ENCODE peak calls at places on chromosomes 3 and 15, in seven cellular contexts. S is left ventricle myocardium inferior; M is lower lobe of right lung; Q is CD4-positive, CD25-positive, alpha-beta regulatory T cell; D is CD4-positive, alpha-beta memory T cell; V is heart left ventricle; A is endodermal cell. P is an unnamed sample. For H3K4me1, the result is how much of the 10 kb centered on the place peaks cover.

GRCh38 chr15:34808016-34808415 is 12.7 kb upstream of the ACTC1 start:
- DNase-seq in Q (no peak), A (no peak), M (no peak), V (no peak), S (no peak), D (no peak), P (no peak)

GRCh38 chr15:25391971-25392733 is 46.7 kb downstream of the UBE3A start:
- DNase-seq in D (no peak), S (no peak), M (no peak), V (no peak), Q (no peak), A (no peak), P (no peak)

GRCh38 chr15:27336676-27337075 is 365.7 kb downstream of the GABRG3 start:
- DNase-seq in V (no peak), S (no peak), A (no peak), D (no peak), Q (no peak), M (no peak), P (no peak)

GRCh38 chr3:159929181-159929893 is 59.3 kb upstream of the IL12A start:
- DNase-seq in A (no peak), D (no peak), V (peak), S (no peak), Q (no peak), M (peak), P (no peak)

GRCh38 chr3:174436367-174436766 is 422.8 kb upstream of the NAALADL2 start:
- DNase-seq in S (no peak), D (no peak), Q (no peak), M (no peak), V (no peak), A (no peak), P (no peak)

GRCh38 chr3:122977645-122978466 is 49.7 kb downstream of the SEMA5B start:
- DNase-seq in S (peak), Q (no peak), V (peak), D (no peak), A (peak), M (peak), P (no peak)

GRCh38 chr15:64105113-64105704 is 9.4 kb downstream of the SNX1 start:
- DNase-seq in S (no peak), V (peak), D (no peak), A (no peak), M (no peak), Q (no peak), P (no peak)

GRCh38 chr15:28169361-28169760 is 70.2 kb upstream of the OCA2 start:
- DNase-seq in D (no peak), V (no peak), M (no peak), Q (no peak), S (no peak), A (no peak), P (no peak)

GRCh38 chr15:100787567-100787941 is 92.1 kb upstream of the ALDH1A3 start:
- DNase-seq in D (no peak), M (no peak), S (no peak), Q (no peak), A (no peak), V (no peak), P (no peak)

GRCh38 chr15:85532689-85533088 is 152.3 kb downstream of the AKAP13 start:
- DNase-seq in Q (no peak), A (no peak), M (peak), V (peak), S (peak), D (no peak), P (no peak)

GRCh38 chr15:63013052-63013808 is 29.3 kb upstream of the TPM1 start:
- DNase-seq in D (no peak), A (no peak), V (no peak), M (no peak), S (no peak), Q (no peak), P (no peak)

GRCh38 chr15:33735637-33736247 is 232.6 kb upstream of the CHRM5 start:
- DNase-seq in Q (no peak), D (no peak), M (no peak), S (no peak), V (no peak), A (peak), P (no peak)

GRCh38 chr3:179148446-179149238 is 485 bp downstream of the PIK3CA start:
- DNase-seq in V (peak), D (peak), A (peak), S (peak), M (peak), Q (peak), P (peak)

GRCh38 chr15:42048080-42048820 is 27.4 kb upstream of the PLA2G4E start:
- DNase-seq in Q (no peak), D (no peak), V (no peak), M (no peak), S (no peak), A (no peak), P (no peak)

GRCh38 chr3:62134061-62134496 is 239.3 kb downstream of the FEZF2 start:
- DNase-seq in Q (no peak), V (peak), S (peak), M (no peak), D (no peak), A (no peak), P (no peak)

GRCh38 chr3:1087066-1087555 is 5.7 kb upstream of the CNTN6 start:
- DNase-seq in M (peak), A (no peak), V (no peak), S (no peak), Q (no peak), D (no peak), P (no peak)

GRCh38 chr15:60392986-60393811 is 4.6 kb downstream of the ANXA2 start:
- DNase-seq in D (no peak), M (no peak), V (peak), S (peak), Q (no peak), A (peak), P (no peak)

GRCh38 chr15:34514251-34514760 is 69.1 kb downstream of the GOLGA8B start:
- DNase-seq in S (peak), M (peak), D (no peak), Q (peak), V (peak), A (peak), P (no peak)

GRCh38 chr3:197428961-197429360 is 126.8 kb downstream of the BDH1 start:
- DNase-seq in S (no peak), M (no peak), D (no peak), Q (no peak), V (no peak), A (no peak), P (no peak)

GRCh38 chr15:40328176-40328575 is 4.7 kb downstream of the INAFM2 start:
- DNase-seq in A (no peak), D (no peak), V (no peak), Q (no peak), S (no peak), M (no peak), P (no peak)

GRCh38 chr3:143563786-143564185 is 284.5 kb downstream of the SLC9A9 start:
- DNase-seq in A (no peak), S (no peak), D (no peak), M (no peak), V (no peak), Q (no peak), P (no peak)

GRCh38 chr3:168655591-168655990 is 559.9 kb upstream of the GOLIM4 start:
- DNase-seq in S (no peak), M (no peak), Q (no peak), A (no peak), V (no peak), D (no peak), P (no peak)

GRCh38 chr15:46166750-46167149 is 531.9 kb downstream of the SQOR start:
- DNase-seq in Q (no peak), S (no peak), D (no peak), A (no peak), V (no peak), M (no peak), P (no peak)

GRCh38 chr3:194871143-194871863 is 185.6 kb downstream of the FAM43A start:
- DNase-seq in A (peak), D (no peak), S (peak), Q (no peak), M (peak), V (peak), P (no peak)

GRCh38 chr3:133927543-133928066 is 31.9 kb upstream of the RAB6B start:
- DNase-seq in M (peak), V (peak), S (peak), Q (peak), A (peak), D (peak), P (peak)

GRCh38 chr3:34374521-34374920 is 576.1 kb downstream of the PDCD6IP start:
- DNase-seq in D (no peak), V (no peak), S (no peak), A (no peak), Q (no peak), M (no peak), P (no peak)

GRCh38 chr15:64013179-64014043 is 32.9 kb downstream of the DAPK2 start:
- DNase-seq in A (no peak), S (no peak), V (no peak), Q (no peak), D (no peak), M (no peak), P (no peak)

GRCh38 chr3:195893916-195894315 is 14.4 kb downstream of the TNK2 start:
- DNase-seq in V (no peak), Q (no peak), M (no peak), A (no peak), D (no peak), S (no peak), P (no peak)

GRCh38 chr3:124529826-124530571 is 200.3 kb upstream of the UMPS start:
- DNase-seq in V (no peak), D (no peak), A (peak), S (no peak), Q (no peak), M (no peak), P (no peak)

GRCh38 chr15:81343371-81343770 is 19.4 kb upstream of the STARD5 start:
- DNase-seq in S (no peak), M (no peak), D (no peak), A (no peak), Q (no peak), V (no peak), P (no peak)

DNA sequence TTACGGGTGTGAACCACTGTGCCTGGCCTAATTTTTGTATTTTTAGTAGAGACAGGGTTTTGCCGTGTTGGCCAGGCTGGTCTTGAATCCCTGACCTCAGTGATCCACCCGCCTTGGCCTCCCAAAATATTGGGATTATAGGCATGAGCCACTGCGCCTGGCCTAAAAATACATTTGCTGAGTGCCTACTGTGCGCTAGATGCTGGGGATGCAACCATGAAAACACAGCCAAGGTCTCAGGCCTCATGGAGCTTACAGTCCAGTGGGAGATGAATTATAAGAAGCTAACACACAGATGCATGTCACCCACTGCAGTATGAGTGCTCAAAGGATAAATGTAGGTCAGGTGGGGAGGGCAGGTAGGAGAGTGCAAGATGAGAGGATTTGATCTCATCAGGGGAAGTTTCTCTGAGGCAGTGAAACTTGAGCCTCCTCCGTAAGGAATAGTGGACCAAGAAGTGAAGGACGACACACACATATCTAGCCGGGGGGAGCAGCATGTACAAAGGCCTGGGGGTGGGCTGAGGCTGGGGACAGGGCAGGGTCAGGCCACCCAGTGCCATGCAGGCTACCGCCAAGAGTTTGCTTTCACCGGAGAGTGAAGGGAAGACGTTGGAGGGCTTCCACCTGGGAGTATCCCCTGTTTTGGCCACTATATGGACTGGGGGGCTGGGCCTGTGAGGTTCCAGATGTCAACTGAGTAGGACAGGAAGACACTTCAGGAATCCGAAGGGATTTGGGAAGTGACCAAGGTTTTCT is 24.3 kb downstream of the IRAK2 start:
- DNase-seq in V (no peak), A (no peak), S (no peak), D (no peak), M (no peak), Q (no peak), P (no peak)
- H3K4me1 ChIP-seq in V (under half), A (under half), S (half or more), D (half or more), M (half or more), Q (half or more), P (half or more)

DNA sequence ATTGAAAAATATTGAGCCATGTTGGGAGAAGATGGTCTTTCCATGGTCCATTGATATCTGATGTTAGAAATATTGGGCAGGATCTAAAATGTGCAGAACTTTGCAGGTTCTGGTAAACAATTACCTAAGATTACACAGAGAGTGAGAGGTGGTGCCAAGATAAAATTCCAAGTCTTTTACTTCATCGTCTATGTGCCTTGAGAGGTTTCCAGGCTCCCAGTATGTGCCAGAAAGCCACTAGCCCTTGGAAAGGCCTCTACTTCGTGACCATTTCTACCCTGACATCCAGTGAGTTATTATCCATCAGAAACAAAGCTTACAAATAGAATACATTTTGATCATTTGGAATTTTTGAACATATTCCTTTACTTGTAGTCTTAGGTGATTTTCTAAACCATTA is 27.6 kb downstream of the CD200 start:
- DNase-seq in D (no peak), A (no peak), S (no peak), Q (no peak), V (no peak), M (no peak), P (no peak)
- H3K27ac ChIP-seq in D (no peak), A (no peak), S (peak), Q (no peak), V (peak), M (peak), P (no peak)

GRCh38 chr15:94295275-94295674 is 63.9 kb downstream of the MCTP2 start:
- DNase-seq in V (no peak), A (no peak), S (no peak), M (no peak), D (no peak), Q (no peak), P (no peak)
- H3K4me1 ChIP-seq in V (under half), A (under half), S (under half), M (under half), D (under half), Q (under half), P (under half)

GRCh38 chr3:126913524-126913923 is 69.4 kb upstream of the PLXNA1 start:
- DNase-seq in S (no peak), V (no peak), A (no peak), D (no peak), Q (no peak), M (no peak), P (no peak)

GRCh38 chr3:126912491-126913195 is 70.3 kb upstream of the PLXNA1 start:
- DNase-seq in S (no peak), V (no peak), A (no peak), M (no peak), D (no peak), Q (no peak), P (no peak)

GRCh38 chr3:126912027-126912422 is 70.9 kb upstream of the PLXNA1 start:
- DNase-seq in M (no peak), S (no peak), D (no peak), Q (no peak), V (no peak), A (no peak), P (no peak)

GRCh38 chr3:126910231-126910630 is 72.7 kb upstream of the PLXNA1 start:
- DNase-seq in D (no peak), M (no peak), A (no peak), S (no peak), Q (no peak), V (no peak), P (no peak)

GRCh38 chr3:126911162-126912026 is 71.5 kb upstream of the PLXNA1 start:
- DNase-seq in D (peak), M (peak), A (peak), S (peak), V (peak), Q (peak), P (peak)
- H3K27ac ChIP-seq in D (peak), M (peak), A (no peak), S (no peak), V (no peak), Q (peak), P (peak)

GRCh38 chr15:57355259-57355658 is 21.0 kb upstream of the CGNL1 start:
- DNase-seq in D (no peak), S (no peak), M (no peak), A (peak), Q (no peak), V (no peak), P (no peak)

GRCh38 chr15:57356178-57356577 is 20.1 kb upstream of the CGNL1 start:
- DNase-seq in M (no peak), Q (no peak), A (no peak), D (no peak), V (no peak), S (no peak), P (no peak)

GRCh38 chr15:57353317-57353804 is 22.9 kb upstream of the CGNL1 start:
- DNase-seq in Q (no peak), S (no peak), V (no peak), M (no peak), A (no peak), D (no peak), P (no peak)

GRCh38 chr15:57354436-57355123 is 21.7 kb upstream of the CGNL1 start:
- DNase-seq in D (no peak), A (no peak), Q (no peak), V (no peak), S (no peak), M (no peak), P (no peak)

GRCh38 chr15:57352535-57353316 is 23.6 kb upstream of the CGNL1 start:
- DNase-seq in Q (no peak), A (no peak), M (no peak), D (no peak), S (no peak), V (no peak), P (no peak)
- H3K4me1 ChIP-seq in Q (under half), A (under half), M (under half), D (under half), S (under half), V (under half), P (under half)

GRCh38 chr3:170712798-170713197 is 126.9 kb upstream of the SLC7A14 start:
- DNase-seq in A (no peak), V (no peak), S (no peak), Q (no peak), M (no peak), D (no peak), P (no peak)

GRCh38 chr3:170707899-170708298 is 122.0 kb upstream of the SLC7A14 start:
- DNase-seq in Q (no peak), S (no peak), V (no peak), D (no peak), M (no peak), A (no peak), P (no peak)

GRCh38 chr3:170712336-170712735 is 126.5 kb upstream of the SLC7A14 start:
- DNase-seq in Q (no peak), V (no peak), D (no peak), M (no peak), S (no peak), A (no peak), P (no peak)

GRCh38 chr3:170711786-170712185 is 125.9 kb upstream of the SLC7A14 start:
- DNase-seq in M (no peak), S (no peak), D (no peak), Q (no peak), V (no peak), A (no peak), P (no peak)

GRCh38 chr3:170709046-170709445 is 123.2 kb upstream of the SLC7A14 start:
- DNase-seq in D (no peak), A (no peak), Q (no peak), S (peak), V (no peak), M (no peak), P (no peak)
- H3K27ac ChIP-seq in D (no peak), A (no peak), Q (no peak), S (no peak), V (no peak), M (no peak), P (no peak)

GRCh38 chr3:4744405-4745239 is 234.6 kb upstream of the BHLHE40 start:
- DNase-seq in A (no peak), Q (no peak), S (no peak), V (no peak), M (no peak), D (no peak), P (no peak)
- H3K4me1 ChIP-seq in A (under half), Q (under half), S (half or more), V (under half), M (under half), D (under half), P (under half)

GRCh38 chr3:23804441-23805227 is 1.1 kb upstream of the UBE2E1 start:
- DNase-seq in D (no peak), Q (no peak), M (no peak), S (no peak), A (no peak), V (no peak), P (no peak)
- H3K27ac ChIP-seq in D (no peak), Q (no peak), M (no peak), S (no peak), A (no peak), V (no peak), P (no peak)

P was measured in effector memory CD4-positive, alpha-beta T cell.